ENCODE peak calls at places on chromosomes 11 and 22, in seven cellular contexts. One of them, this sample, is unnamed.

GRCh38 chr11:120974466-120974865 is 49.4 kb upstream of the TBCEL start:
- DNase-seq in breast epithelium: no peak
- DNase-seq in thyroid gland: no peak
- DNase-seq in HepG2: no peak
- DNase-seq in stomach: no peak
- DNase-seq in uterus: no peak
- DNase-seq in testis: no peak
- DNase-seq in this sample: no peak

GRCh38 chr22:45006873-45007246 is 2.9 kb downstream of the PHF21B start:
- DNase-seq in thyroid gland: peak; percentile 75
- DNase-seq in breast epithelium: no peak
- DNase-seq in uterus: peak; percentile 52
- DNase-seq in stomach: no peak
- DNase-seq in HepG2: no peak
- DNase-seq in testis: peak; percentile 73
- DNase-seq in this sample: no peak

GRCh38 chr11:94760296-94760695 is 7.9 kb upstream of the AMOTL1 start:
- DNase-seq in uterus: no peak
- DNase-seq in thyroid gland: no peak
- DNase-seq in HepG2: no peak
- DNase-seq in stomach: no peak
- DNase-seq in testis: no peak
- DNase-seq in breast epithelium: no peak
- DNase-seq in this sample: no peak

GRCh38 chr11:8262552-8263108 is 1.0 kb downstream of the LMO1 start:
- DNase-seq in breast epithelium: peak; percentile 50
- DNase-seq in HepG2: no peak
- DNase-seq in stomach: peak; percentile 43
- DNase-seq in uterus: peak; percentile 20
- DNase-seq in thyroid gland: peak; percentile 49
- DNase-seq in testis: peak; percentile 42
- DNase-seq in this sample: peak; percentile 58

GRCh38 chr11:61172353-61172752 is 11.1 kb upstream of the VPS37C start:
- DNase-seq in testis: no peak
- DNase-seq in stomach: peak; percentile 20
- DNase-seq in thyroid gland: no peak
- DNase-seq in HepG2: no peak
- DNase-seq in breast epithelium: no peak
- DNase-seq in uterus: no peak
- DNase-seq in this sample: no peak

GRCh38 chr22:35708453-35708852 is 9.2 kb upstream of the APOL5 start:
- DNase-seq in thyroid gland: no peak
- DNase-seq in uterus: no peak
- DNase-seq in testis: no peak
- DNase-seq in breast epithelium: no peak
- DNase-seq in stomach: no peak
- DNase-seq in HepG2: no peak
- DNase-seq in this sample: no peak

GRCh38 chr11:7672960-7673723 is at the start of gene CYB5R2:
- DNase-seq in stomach: peak; percentile 80
- DNase-seq in HepG2: no peak
- DNase-seq in breast epithelium: peak; percentile 81
- DNase-seq in uterus: peak; percentile 84
- DNase-seq in testis: peak; percentile 83
- DNase-seq in thyroid gland: peak; percentile 73
- DNase-seq in this sample: peak; percentile 75

GRCh38 chr11:37503411-37504065 is 905.5 kb upstream of the RAG2 start:
- DNase-seq in stomach: no peak
- DNase-seq in HepG2: no peak
- DNase-seq in uterus: no peak
- DNase-seq in breast epithelium: no peak
- DNase-seq in testis: no peak
- DNase-seq in thyroid gland: no peak
- DNase-seq in this sample: no peak

GRCh38 chr22:41875531-41876242 is 39.2 kb downstream of the SHISA8 start:
- DNase-seq in breast epithelium: no peak
- DNase-seq in uterus: no peak
- DNase-seq in thyroid gland: no peak
- DNase-seq in testis: no peak
- DNase-seq in stomach: no peak
- DNase-seq in HepG2: no peak
- DNase-seq in this sample: no peak

GRCh38 chr22:47329727-47330653 is 567.5 kb downstream of the TBC1D22A start:
- DNase-seq in stomach: no peak
- DNase-seq in uterus: no peak
- DNase-seq in breast epithelium: no peak
- DNase-seq in HepG2: no peak
- DNase-seq in testis: no peak
- DNase-seq in thyroid gland: no peak
- DNase-seq in this sample: no peak

GRCh38 chr11:34151166-34151565 is 45.7 kb downstream of the NAT10 start:
- DNase-seq in HepG2: no peak
- DNase-seq in testis: no peak
- DNase-seq in thyroid gland: no peak
- DNase-seq in breast epithelium: no peak
- DNase-seq in stomach: no peak
- DNase-seq in uterus: no peak
- DNase-seq in this sample: no peak

GRCh38 chr11:34150494-34151151 is 45.2 kb downstream of the NAT10 start:
- DNase-seq in stomach: no peak
- DNase-seq in breast epithelium: no peak
- DNase-seq in testis: no peak
- DNase-seq in thyroid gland: no peak
- DNase-seq in HepG2: no peak
- DNase-seq in uterus: no peak
- DNase-seq in this sample: no peak

GRCh38 chr11:34149274-34149673 is 43.8 kb downstream of the NAT10 start:
- DNase-seq in HepG2: no peak
- DNase-seq in thyroid gland: no peak
- DNase-seq in uterus: no peak
- DNase-seq in breast epithelium: no peak
- DNase-seq in stomach: no peak
- DNase-seq in testis: no peak
- DNase-seq in this sample: no peak

GRCh38 chr11:34148504-34149165 is 43.2 kb downstream of the NAT10 start:
- DNase-seq in HepG2: no peak
- DNase-seq in breast epithelium: no peak
- DNase-seq in thyroid gland: no peak
- DNase-seq in testis: no peak
- DNase-seq in uterus: no peak
- DNase-seq in stomach: no peak
- DNase-seq in this sample: no peak

DNA sequence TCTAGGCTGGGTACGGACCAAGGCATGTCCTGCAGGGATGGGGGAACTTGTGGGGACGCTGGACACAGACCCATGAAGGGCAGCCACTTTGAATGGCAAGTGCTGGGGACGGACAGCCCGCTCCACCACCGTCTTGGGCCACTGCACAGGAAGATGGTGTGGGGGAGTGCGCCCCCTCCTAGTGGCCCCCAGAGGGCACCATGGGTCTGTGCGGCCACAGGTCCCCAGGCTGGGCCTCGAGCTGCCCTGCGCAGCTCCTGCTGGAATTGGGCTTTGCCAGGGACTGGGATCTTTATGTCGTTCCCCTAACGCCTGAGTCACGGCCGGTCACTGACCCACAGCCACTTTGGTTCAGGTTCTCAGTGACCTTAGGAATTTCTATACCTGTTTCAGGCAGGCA is 44.4 kb downstream of the NAT10 start:
- DNase-seq in stomach: no peak
- DNase-seq in uterus: no peak
- DNase-seq in HepG2: no peak
- DNase-seq in testis: no peak
- DNase-seq in breast epithelium: no peak
- DNase-seq in thyroid gland: no peak
- DNase-seq in this sample: no peak
- H3K4me1 ChIP-seq in stomach: peaks cover 4% of the 10 kb centered on the region
- H3K4me1 ChIP-seq in uterus: no peaks in the 10 kb centered on the region
- H3K4me1 ChIP-seq in HepG2: no peaks in the 10 kb centered on the region
- H3K4me1 ChIP-seq in testis: no peaks in the 10 kb centered on the region
- H3K4me1 ChIP-seq in breast epithelium: no peaks in the 10 kb centered on the region
- H3K4me1 ChIP-seq in thyroid gland: peaks cover 2% of the 10 kb centered on the region
- H3K4me1 ChIP-seq in this sample: no peaks in the 10 kb centered on the region

GRCh38 chr11:1382831-1383607 is 6.7 kb upstream of the BRSK2 start:
- DNase-seq in testis: peak; percentile 91
- DNase-seq in uterus: peak; percentile 63
- DNase-seq in stomach: peak; percentile 83
- DNase-seq in HepG2: peak; percentile 22
- DNase-seq in thyroid gland: peak; percentile 72
- DNase-seq in breast epithelium: peak; percentile 71
- DNase-seq in this sample: peak; percentile 77
- TF ChIP-seq POLR2A in testis: no peak
- TF ChIP-seq POLR2A in uterus: no peak
- TF ChIP-seq POLR2A in stomach: no peak
- TF ChIP-seq POLR2A in HepG2: no peak
- TF ChIP-seq POLR2A in thyroid gland: no peak
- TF ChIP-seq POLR2A in breast epithelium: no peak
- TF ChIP-seq POLR2A in this sample: peak; percentile 23

GRCh38 chr11:3148255-3148989 is 16.7 kb downstream of the OSBPL5 start:
- DNase-seq in testis: no peak
- DNase-seq in HepG2: no peak
- DNase-seq in thyroid gland: no peak
- DNase-seq in breast epithelium: no peak
- DNase-seq in stomach: no peak
- DNase-seq in uterus: no peak
- DNase-seq in this sample: no peak

GRCh38 chr11:3150726-3151125 is 14.4 kb downstream of the OSBPL5 start:
- DNase-seq in thyroid gland: no peak
- DNase-seq in testis: no peak
- DNase-seq in HepG2: no peak
- DNase-seq in breast epithelium: no peak
- DNase-seq in uterus: no peak
- DNase-seq in stomach: no peak
- DNase-seq in this sample: no peak

GRCh38 chr11:3147626-3148025 is 17.5 kb downstream of the OSBPL5 start:
- DNase-seq in stomach: no peak
- DNase-seq in HepG2: no peak
- DNase-seq in thyroid gland: no peak
- DNase-seq in uterus: no peak
- DNase-seq in testis: no peak
- DNase-seq in breast epithelium: no peak
- DNase-seq in this sample: no peak

GRCh38 chr11:3149852-3150188 is 15.3 kb downstream of the OSBPL5 start:
- DNase-seq in breast epithelium: no peak
- DNase-seq in uterus: no peak
- DNase-seq in thyroid gland: no peak
- DNase-seq in stomach: no peak
- DNase-seq in HepG2: no peak
- DNase-seq in testis: no peak
- DNase-seq in this sample: no peak

GRCh38 chr11:3148990-3149851 is 15.9 kb downstream of the OSBPL5 start:
- DNase-seq in uterus: no peak
- DNase-seq in thyroid gland: no peak
- DNase-seq in HepG2: no peak
- DNase-seq in testis: no peak
- DNase-seq in stomach: no peak
- DNase-seq in breast epithelium: no peak
- DNase-seq in this sample: no peak
- H3K4me1 ChIP-seq in uterus: peaks cover 22% of the 10 kb centered on the region
- H3K4me1 ChIP-seq in thyroid gland: no peaks in the 10 kb centered on the region
- H3K4me1 ChIP-seq in HepG2: no peaks in the 10 kb centered on the region
- H3K4me1 ChIP-seq in testis: peaks cover 34% of the 10 kb centered on the region
- H3K4me1 ChIP-seq in stomach: peaks cover 36% of the 10 kb centered on the region
- H3K4me1 ChIP-seq in breast epithelium: peaks cover 6% of the 10 kb centered on the region
- H3K4me1 ChIP-seq in this sample: peaks cover 6% of the 10 kb centered on the region

DNA sequence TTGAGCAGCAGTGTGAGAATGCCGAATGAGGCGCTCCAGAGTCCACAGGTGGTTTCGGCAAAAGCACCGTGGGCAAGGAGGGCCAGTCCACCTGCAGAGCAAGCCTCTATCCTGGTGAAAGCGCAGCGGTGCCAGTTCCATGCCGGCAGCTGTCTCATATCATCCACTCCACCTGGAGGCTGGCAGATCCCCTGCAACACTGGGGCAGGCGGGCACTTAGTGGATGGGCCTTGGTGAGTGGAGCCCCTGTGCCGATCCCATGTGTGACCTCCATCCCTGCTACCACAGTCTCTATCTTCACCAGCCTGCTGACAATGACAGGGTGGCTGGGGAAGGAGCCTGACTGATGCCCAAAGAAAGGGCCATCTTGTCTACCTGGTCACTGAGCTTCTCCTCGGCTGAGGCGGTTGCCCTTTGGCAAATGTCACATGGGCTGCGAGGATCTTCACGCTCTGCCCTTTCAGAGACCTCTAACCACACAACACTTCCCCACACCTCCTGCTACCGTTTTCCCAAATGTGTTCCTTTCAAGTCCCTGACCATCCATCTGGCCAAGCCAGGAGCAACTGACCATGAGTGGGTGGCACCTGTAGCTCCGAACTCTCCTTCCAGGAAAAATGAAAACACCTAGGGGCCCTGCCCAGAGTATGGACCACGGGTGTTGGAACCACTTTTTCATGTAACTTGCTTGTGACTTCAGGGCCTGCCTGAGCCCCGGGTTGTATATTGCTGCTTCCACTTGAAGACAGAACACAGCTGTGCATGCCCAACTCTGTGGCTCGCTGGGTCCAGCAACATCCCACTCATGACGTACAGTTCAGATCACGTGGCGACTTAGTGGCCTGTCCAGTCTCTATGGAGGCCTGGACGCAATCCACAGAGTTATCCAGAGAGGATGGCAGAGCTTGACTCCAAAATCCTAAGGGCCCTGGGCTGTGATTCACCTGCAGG is 7.1 kb downstream of the C11orf21 start:
- DNase-seq in thyroid gland: no peak
- DNase-seq in testis: peak; percentile 10
- DNase-seq in breast epithelium: peak; percentile 46
- DNase-seq in stomach: peak; percentile 19
- DNase-seq in HepG2: no peak
- DNase-seq in uterus: no peak
- DNase-seq in this sample: peak; percentile 3
- TF ChIP-seq POLR2A in thyroid gland: no peak
- TF ChIP-seq POLR2A in testis: no peak
- TF ChIP-seq POLR2A in breast epithelium: no peak
- TF ChIP-seq POLR2A in stomach: no peak
- TF ChIP-seq POLR2A in HepG2: no peak
- TF ChIP-seq POLR2A in uterus: no peak
- TF ChIP-seq POLR2A in this sample: no peak

This sample was measured in body of pancreas.